ENCODE peak calls at places on chromosomes 2 and 18, in four cellular contexts. L is mucosa of descending colon, S is SK-N-SH, R is fibroblast of the aortic adventitia. M is an unnamed sample.

GRCh38 chr18:32308493-32309120 is 118.8 kb downstream of the MEP1B start:
- DNase-seq in S (no peak), R (peak), L (no peak), M (peak)

GRCh38 chr2:33441235-33441810 is 35.1 kb upstream of the RASGRP3 start:
- DNase-seq in R (peak), L (no peak), S (peak), M (peak)

GRCh38 chr2:68916226-68916625 is 36.5 kb downstream of the GKN2 start:
- DNase-seq in L (no peak), R (peak), S (no peak), M (no peak)

GRCh38 chr2:51969349-51969748 is 937.4 kb upstream of the NRXN1 start:
- DNase-seq in L (no peak), R (no peak), S (no peak), M (no peak)

GRCh38 chr2:96868555-96869280 is 1.2 kb downstream of the SEMA4C start:
- DNase-seq in R (peak), L (peak), S (peak), M (peak)

GRCh38 chr2:83842421-83842820 is 616.7 kb downstream of the SUCLG1 start:
- DNase-seq in L (no peak), R (no peak), S (no peak), M (no peak)

GRCh38 chr2:161019311-161019710 is 140.9 kb upstream of the TANK start:
- DNase-seq in R (no peak), S (no peak), L (no peak), M (no peak)

GRCh38 chr2:68936462-68936861 is 16.2 kb downstream of the GKN2 start:
- DNase-seq in L (no peak), R (peak), S (no peak), M (no peak)

GRCh38 chr2:55120634-55121359 is 70.5 kb upstream of the RTN4 start:
- DNase-seq in L (no peak), R (peak), S (no peak), M (no peak)

GRCh38 chr2:161170917-161171594 is 10.8 kb downstream of the TANK start:
- DNase-seq in L (no peak), R (peak), S (no peak), M (no peak)

GRCh38 chr2:24435391-24436316 is 55.4 kb upstream of the NCOA1 start:
- DNase-seq in L (no peak), R (peak), S (peak), M (no peak)

GRCh38 chr2:27966466-27966865 is 75.9 kb downstream of the BABAM2 start:
- DNase-seq in L (no peak), R (peak), S (peak), M (no peak)

GRCh38 chr2:11286323-11286722 is 58.1 kb downstream of the ROCK2 start:
- DNase-seq in R (no peak), L (no peak), S (no peak), M (no peak)

GRCh38 chr18:10336749-10337148 is 117.7 kb upstream of the APCDD1 start:
- DNase-seq in L (no peak), R (no peak), S (no peak), M (no peak)

GRCh38 chr2:69163109-69163508 is 150.1 kb downstream of the ANTXR1 start:
- DNase-seq in S (no peak), R (peak), L (no peak), M (no peak)

GRCh38 chr18:13449651-13450050 is 231.1 kb downstream of the LDLRAD4 start:
- DNase-seq in S (no peak), L (no peak), R (no peak), M (no peak)

GRCh38 chr18:37019157-37019571 is 190.2 kb downstream of the KIAA1328 start:
- DNase-seq in R (no peak), L (no peak), S (peak), M (peak)

GRCh38 chr18:9474983-9475642 is at the start of gene RALBP1:
- DNase-seq in L (peak), S (peak), R (peak), M (peak)

GRCh38 chr2:8609357-8609804 is 72.5 kb upstream of the ID2 start:
- DNase-seq in R (no peak), L (no peak), S (no peak), M (no peak)

GRCh38 chr2:230843130-230843529 is 21.6 kb upstream of the ITM2C start:
- DNase-seq in L (no peak), S (no peak), R (no peak), M (no peak)

GRCh38 chr2:27033253-27033852 is 588 bp downstream of the TMEM214 start:
- DNase-seq in L (no peak), R (no peak), S (no peak), M (no peak)

GRCh38 chr18:26551217-26551708 is 2.9 kb upstream of the KCTD1 start:
- DNase-seq in L (no peak), S (no peak), R (peak), M (no peak)

GRCh38 chr2:13390676-13391075 is 673.9 kb downstream of the TRIB2 start:
- DNase-seq in R (no peak), L (no peak), S (no peak), M (no peak)

GRCh38 chr2:237201461-237202287 is 116.0 kb downstream of the COPS8 start:
- DNase-seq in L (no peak), S (no peak), R (peak), M (peak)

GRCh38 chr18:4454548-4455112 is 477 bp downstream of the DLGAP1 start:
- DNase-seq in R (no peak), L (no peak), S (peak), M (no peak)

GRCh38 chr18:50006470-50007046 is 188.4 kb downstream of the MYO5B start:
- DNase-seq in S (no peak), L (no peak), R (no peak), M (no peak)

DNA sequence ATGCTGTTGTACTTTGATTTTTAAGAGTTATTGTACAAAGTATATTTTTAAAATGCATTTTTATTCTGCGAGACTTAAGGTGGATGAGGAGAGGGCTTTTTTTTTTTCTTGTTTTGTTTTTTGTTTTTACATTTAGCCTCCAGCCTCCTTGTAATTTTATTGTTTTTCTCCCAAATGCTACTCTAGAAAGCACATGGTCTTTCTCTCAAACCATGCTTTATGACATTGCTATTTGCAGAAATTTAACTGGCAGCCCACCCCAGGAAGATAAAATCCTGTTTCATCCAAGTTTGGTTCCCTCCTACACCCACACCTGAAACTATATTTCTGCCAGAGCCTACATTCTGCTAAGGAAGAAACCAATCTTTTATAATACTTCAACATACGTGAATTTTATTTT is 184.6 kb downstream of the ARHGAP15 start:
- DNase-seq in S (no peak), L (no peak), R (no peak), M (no peak)
- TF ChIP-seq CTCF in S (no peak), L (no peak), R (no peak), M (no peak)

GRCh38 chr2:198498048-198498447 is 693.7 kb downstream of the PLCL1 start:
- DNase-seq in L (no peak), S (no peak), R (no peak), M (no peak)

GRCh38 chr2:198494940-198495339 is 690.5 kb downstream of the PLCL1 start:
- DNase-seq in R (no peak), L (no peak), S (no peak), M (no peak)

GRCh38 chr2:198499539-198499938 is 695.1 kb downstream of the PLCL1 start:
- DNase-seq in S (no peak), L (no peak), R (peak), M (no peak)
- H3K4me3 ChIP-seq in S (no peak), L (no peak), R (no peak), M (no peak)

GRCh38 chr2:130391872-130392670 is 36.2 kb downstream of the PTPN18 start:
- DNase-seq in L (no peak), R (no peak), S (peak), M (no peak)
- TF ChIP-seq CTCF in L (no peak), R (no peak), S (peak), M (no peak)

GRCh38 chr18:22167471-22168151 is 1.8 kb upstream of the GATA6 start:
- DNase-seq in L (no peak), S (peak), R (peak), M (no peak)

GRCh38 chr18:22169011-22169888 is at the start of gene GATA6:
- DNase-seq in L (peak), S (peak), R (peak), M (peak)

GRCh38 chr18:22167091-22167470 is 2.3 kb upstream of the GATA6 start:
- DNase-seq in R (no peak), L (no peak), S (no peak), M (no peak)

GRCh38 chr18:22169889-22170420 is 566 bp downstream of the GATA6 start:
- DNase-seq in R (peak), S (peak), L (no peak), M (no peak)

DNA sequence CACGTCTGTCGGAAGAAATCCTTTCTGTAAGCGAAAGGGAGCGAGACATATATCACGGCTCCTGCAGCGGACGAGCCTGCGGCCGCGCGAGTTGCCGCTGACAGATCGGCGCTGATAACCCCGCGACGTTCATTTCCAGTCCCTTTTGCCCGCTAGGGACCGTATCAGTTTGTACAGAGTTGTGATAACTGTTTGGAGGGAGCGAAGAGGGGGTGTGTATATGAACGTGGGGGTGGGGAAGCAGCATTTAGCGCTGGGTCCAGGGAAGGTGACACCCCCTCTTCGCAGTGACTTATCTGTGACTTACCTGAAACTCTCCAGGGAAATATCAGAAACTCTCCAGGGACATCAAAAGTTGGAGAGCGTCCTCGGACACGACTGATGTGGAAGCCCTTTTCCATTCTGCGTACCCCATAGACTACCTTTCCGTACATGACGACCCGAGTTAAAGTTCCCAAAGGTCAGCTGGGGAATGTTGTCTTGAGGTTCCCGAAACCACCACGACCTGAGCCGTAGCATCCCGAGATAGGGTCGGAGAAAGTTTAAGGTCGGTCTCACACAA is 948 bp upstream of the GATA6 start:
- DNase-seq in L (no peak), R (peak), S (peak), M (no peak)
- H3K4me3 ChIP-seq in L (peak), R (peak), S (no peak), M (no peak)

DNA sequence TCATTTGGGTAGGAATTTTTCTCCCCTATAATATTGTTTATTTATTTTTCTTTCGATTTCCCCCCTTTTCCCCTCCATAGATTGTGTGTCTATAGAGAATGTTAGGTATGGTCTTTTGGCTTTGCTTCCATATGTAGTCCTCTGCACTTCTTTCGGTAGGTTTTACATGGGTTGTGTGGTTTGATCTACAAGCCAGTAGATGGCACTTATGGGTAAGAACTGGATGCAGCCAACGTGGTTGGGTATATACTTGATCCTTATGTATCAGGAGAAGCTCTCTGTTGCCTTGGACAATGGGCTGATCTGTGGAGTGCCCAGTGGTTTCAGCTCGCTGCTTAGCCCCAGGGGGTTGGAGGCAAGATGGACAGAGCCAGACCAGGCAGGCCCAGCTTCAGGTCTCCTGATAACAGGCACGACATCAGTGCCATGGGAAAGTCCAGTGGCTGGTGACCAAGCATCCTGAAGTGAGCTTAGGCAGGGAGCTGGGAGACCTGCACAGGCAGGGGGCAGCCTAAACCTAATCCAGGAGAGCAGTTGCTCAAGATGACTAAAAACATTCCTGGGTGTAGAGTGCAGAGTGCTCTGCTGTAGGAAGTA is 488.3 kb downstream of the CCDC85A start:
- DNase-seq in S (no peak), R (no peak), L (peak), M (no peak)
- TF ChIP-seq CTCF in S (peak), R (no peak), L (no peak), M (no peak)

GRCh38 chr2:74497777-74498499 is 1.5 kb downstream of the LBX2 start:
- DNase-seq in S (peak), L (peak), R (no peak), M (no peak)

GRCh38 chr2:74495440-74495839 is 4.0 kb downstream of the LBX2 start:
- DNase-seq in R (no peak), S (no peak), L (no peak), M (no peak)

GRCh38 chr2:74498500-74499268 is 719 bp downstream of the LBX2 start:
- DNase-seq in S (peak), R (no peak), L (peak), M (no peak)

GRCh38 chr2:74499269-74499939 is at the start of gene LBX2:
- DNase-seq in L (peak), S (peak), R (no peak), M (no peak)

DNA sequence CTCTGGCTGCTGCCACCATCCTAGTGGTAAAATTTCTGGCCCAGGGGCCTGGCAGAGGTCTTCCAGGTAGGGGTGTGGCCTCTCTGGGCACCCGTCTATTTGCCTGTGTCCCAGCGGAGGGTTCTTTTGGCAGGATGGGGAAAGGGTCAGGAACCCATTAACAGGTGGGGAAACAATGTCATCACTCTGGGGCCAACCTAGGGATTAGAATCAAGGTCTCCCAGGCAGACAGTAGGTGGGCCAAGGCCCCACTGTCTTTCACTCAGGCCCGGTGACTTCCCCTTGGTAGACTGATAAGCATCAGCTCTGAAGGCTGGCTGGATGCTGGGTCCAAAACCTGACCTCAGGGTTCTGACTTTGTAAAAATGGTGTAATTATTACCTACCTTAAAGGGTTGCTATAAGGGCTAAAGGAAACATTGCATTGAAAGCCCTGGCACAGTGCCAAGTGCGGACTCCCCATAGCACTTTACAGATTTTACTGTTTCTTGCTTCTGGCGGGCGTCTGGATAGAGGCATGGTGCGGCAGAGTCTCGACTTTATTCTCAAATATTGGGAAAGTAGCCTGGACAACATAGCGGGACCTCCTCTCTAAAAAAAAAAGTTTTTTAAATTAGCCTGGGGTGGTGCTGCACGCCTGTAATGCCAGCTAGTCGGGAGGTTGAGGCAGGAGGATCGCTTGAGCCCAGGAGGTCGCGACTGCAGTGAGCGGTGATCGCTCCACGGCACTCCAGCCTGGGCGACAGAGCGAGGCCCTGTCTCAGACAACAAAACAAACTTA is 2.2 kb downstream of the LBX2 start:
- DNase-seq in R (no peak), L (no peak), S (no peak), M (no peak)
- H3K4me3 ChIP-seq in R (no peak), L (no peak), S (no peak), M (no peak)

GRCh38 chr2:193963472-193964119 is 1693.4 kb upstream of the SLC39A10 start:
- DNase-seq in R (peak), S (peak), L (no peak), M (no peak)
- TF ChIP-seq CTCF in R (peak), S (peak), L (no peak), M (peak)

M was measured in HFF-Myc.